ENCODE peak calls at places on chromosomes 11 and 22, in nine cellular contexts. C, O, V, W, N, B, M, J and F are unnamed samples.

GRCh38 chr22:46970411-46971123 is 208.1 kb downstream of the TBC1D22A start:
- DNase-seq in W (no peak), M (no peak), O (no peak), N (no peak), J (no peak), V (no peak), C (no peak), B (no peak), F (no peak)

GRCh38 chr22:50542416-50542927 is 3.2 kb upstream of the KLHDC7B start:
- DNase-seq in J (no peak), W (no peak), O (no peak), V (peak; percentile 20), N (no peak), M (no peak), C (no peak), B (no peak), F (no peak)

GRCh38 chr11:121237686-121238658 is 54.6 kb upstream of the SC5D start:
- DNase-seq in O (no peak), N (no peak), W (no peak), B (peak; percentile 57), C (no peak), V (no peak), M (no peak), J (no peak), F (no peak)

GRCh38 chr11:73463359-73463758 is 87.2 kb downstream of the RELT start:
- DNase-seq in N (no peak), C (no peak), B (peak; percentile 48), J (no peak), V (no peak), O (no peak), M (no peak), W (no peak), F (peak; percentile 49)

GRCh38 chr22:39808087-39808486 is 85.5 kb downstream of the ENTHD1 start:
- DNase-seq in J (peak; percentile 62), O (no peak), N (no peak), V (no peak), W (peak; percentile 8), C (peak; percentile 12), M (no peak), B (peak; percentile 26), F (no peak)

GRCh38 chr11:130675456-130675855 is 227.0 kb downstream of the ADAMTS15 start:
- DNase-seq in J (no peak), V (peak; percentile 91), N (no peak), C (no peak), W (no peak), B (peak; percentile 93), O (no peak), M (no peak), F (peak; percentile 60)

GRCh38 chr11:64859542-64860414 is 15.3 kb upstream of the CDC42BPG start:
- DNase-seq in O (no peak), B (no peak), W (no peak), M (peak; percentile 57), C (no peak), J (peak; percentile 70), N (no peak), V (no peak), F (no peak)

GRCh38 chr11:121521145-121522042 is 68.6 kb upstream of the SORL1-AS1 start:
- DNase-seq in B (no peak), N (peak; percentile 76), W (no peak), J (no peak), V (no peak), O (no peak), M (no peak), C (no peak), F (no peak)

GRCh38 chr11:12091957-12092558 is 18.3 kb upstream of the MICAL2 start:
- DNase-seq in O (no peak), C (no peak), B (no peak), V (no peak), W (no peak), J (no peak), N (peak; percentile 29), M (no peak), F (no peak)

GRCh38 chr11:34439521-34440258 is 956 bp downstream of the CAT start:
- DNase-seq in B (no peak), M (no peak), W (no peak), C (peak; percentile 25), N (no peak), V (no peak), O (peak; percentile 13), J (no peak), F (no peak)

GRCh38 chr11:47278058-47278457 is 8.1 kb downstream of the MADD start:
- DNase-seq in C (no peak), V (no peak), W (no peak), B (peak; percentile 52), J (no peak), N (no peak), M (no peak), O (no peak), F (no peak)

GRCh38 chr11:34825670-34826383 is 90.4 kb downstream of the APIP start:
- DNase-seq in J (no peak), W (no peak), O (peak; percentile 40), N (peak; percentile 90), V (no peak), B (no peak), M (no peak), C (peak; percentile 96), F (no peak)

GRCh38 chr11:8311366-8311765 is 47.7 kb upstream of the LMO1 start:
- DNase-seq in N (no peak), B (no peak), O (no peak), V (no peak), J (no peak), W (no peak), M (no peak), C (no peak), F (no peak)

GRCh38 chr22:35524966-35525686 is 15.5 kb upstream of the RASD2 start:
- DNase-seq in N (no peak), J (no peak), M (no peak), V (peak; percentile 69), C (no peak), O (no peak), W (no peak), B (no peak), F (no peak)

GRCh38 chr22:49969751-49970527 is 9.4 kb downstream of the PIM3 start:
- DNase-seq in B (no peak), J (peak; percentile 17), O (peak; percentile 21), V (peak; percentile 30), W (no peak), M (no peak), N (no peak), C (no peak), F (no peak)

GRCh38 chr11:123590296-123590912 is 64.0 kb downstream of the SCN3B start:
- DNase-seq in V (peak; percentile 42), W (no peak), M (no peak), O (peak; percentile 41), J (no peak), N (no peak), B (peak; percentile 59), C (peak; percentile 92), F (peak; percentile 40)

GRCh38 chr11:63505857-63506528 is at the start of gene LGALS12:
- DNase-seq in C (no peak), V (peak; percentile 34), O (no peak), J (no peak), N (no peak), W (no peak), M (no peak), B (peak; percentile 95), F (no peak)

GRCh38 chr11:116989184-116989583 is 109.0 kb downstream of the SIK3 start:
- DNase-seq in J (no peak), V (no peak), B (no peak), W (no peak), M (no peak), O (no peak), N (no peak), C (no peak), F (no peak)

GRCh38 chr11:111120221-111120620 is 125.3 kb upstream of the POU2AF2 start:
- DNase-seq in J (no peak), V (peak; percentile 20), N (no peak), M (no peak), W (no peak), B (no peak), C (no peak), O (no peak), F (no peak)

GRCh38 chr11:48025293-48025982 is 45.1 kb downstream of the PTPRJ start:
- DNase-seq in O (no peak), W (no peak), J (no peak), C (no peak), M (no peak), B (no peak), N (no peak), V (no peak), F (no peak)

GRCh38 chr11:118933486-118933885 is 7.8 kb upstream of the BCL9L start:
- DNase-seq in J (no peak), B (peak; percentile 44), V (peak; percentile 64), W (no peak), O (no peak), C (no peak), M (no peak), N (no peak), F (no peak)

GRCh38 chr11:11261629-11262028 is 91.4 kb downstream of the CSNK2A3 start:
- DNase-seq in B (no peak), W (no peak), M (no peak), O (no peak), C (no peak), V (no peak), J (no peak), N (no peak), F (no peak)

GRCh38 chr11:17528906-17529813 is 15.1 kb downstream of the USH1C start:
- DNase-seq in W (no peak), O (no peak), B (peak; percentile 14), J (no peak), V (no peak), N (no peak), M (no peak), C (no peak), F (no peak)